ENCODE peak calls at places on chromosome 14, in ten cellular contexts. One of them, this sample, is unnamed.

GRCh38 chr14:71143391-71144290 is 236.4 kb downstream of the PCNX1 start:
- DNase-seq in psoas muscle: no peak
- DNase-seq in fibroblast of mammary gland: peak
- DNase-seq in ovary: no peak
- DNase-seq in neural crest cell: no peak
- DNase-seq in ascending aorta: no peak
- DNase-seq in endothelial cell: no peak
- DNase-seq in MCF 10A: peak
- DNase-seq in stomach: no peak
- DNase-seq in keratinocyte: peak
- DNase-seq in this sample: no peak

GRCh38 chr14:94100847-94101246 is 9.7 kb upstream of the IFI27 start:
- DNase-seq in psoas muscle: no peak
- DNase-seq in fibroblast of mammary gland: peak
- DNase-seq in ovary: no peak
- DNase-seq in neural crest cell: no peak
- DNase-seq in ascending aorta: peak
- DNase-seq in endothelial cell: no peak
- DNase-seq in MCF 10A: peak
- DNase-seq in stomach: no peak
- DNase-seq in keratinocyte: no peak
- DNase-seq in this sample: peak

GRCh38 chr14:26163761-26164160 is 434.1 kb downstream of the NOVA1 start:
- DNase-seq in psoas muscle: no peak
- DNase-seq in fibroblast of mammary gland: peak
- DNase-seq in ovary: no peak
- DNase-seq in neural crest cell: no peak
- DNase-seq in ascending aorta: no peak
- DNase-seq in endothelial cell: peak
- DNase-seq in MCF 10A: no peak
- DNase-seq in stomach: no peak
- DNase-seq in keratinocyte: no peak
- DNase-seq in this sample: no peak

GRCh38 chr14:23052182-23052623 is 5.1 kb downstream of the CDH24 start:
- DNase-seq in psoas muscle: peak
- DNase-seq in fibroblast of mammary gland: no peak
- DNase-seq in ovary: peak
- DNase-seq in neural crest cell: no peak
- DNase-seq in ascending aorta: no peak
- DNase-seq in endothelial cell: no peak
- DNase-seq in MCF 10A: no peak
- DNase-seq in stomach: peak
- DNase-seq in keratinocyte: no peak
- DNase-seq in this sample: no peak

GRCh38 chr14:67551940-67552339 is 18.9 kb downstream of the PLEKHH1 start:
- DNase-seq in psoas muscle: no peak
- DNase-seq in fibroblast of mammary gland: no peak
- DNase-seq in ovary: no peak
- DNase-seq in neural crest cell: no peak
- DNase-seq in ascending aorta: no peak
- DNase-seq in endothelial cell: no peak
- DNase-seq in MCF 10A: no peak
- DNase-seq in stomach: no peak
- DNase-seq in keratinocyte: no peak
- DNase-seq in this sample: no peak

GRCh38 chr14:34766611-34767010 is 52.2 kb upstream of the CFL2 start:
- DNase-seq in psoas muscle: no peak
- DNase-seq in fibroblast of mammary gland: peak
- DNase-seq in ovary: no peak
- DNase-seq in neural crest cell: no peak
- DNase-seq in ascending aorta: no peak
- DNase-seq in endothelial cell: no peak
- DNase-seq in MCF 10A: no peak
- DNase-seq in stomach: no peak
- DNase-seq in keratinocyte: no peak
- DNase-seq in this sample: no peak

GRCh38 chr14:40494483-40494882 is 1062.2 kb upstream of the FBXO33 start:
- DNase-seq in psoas muscle: no peak
- DNase-seq in fibroblast of mammary gland: no peak
- DNase-seq in ovary: no peak
- DNase-seq in neural crest cell: no peak
- DNase-seq in ascending aorta: no peak
- DNase-seq in endothelial cell: no peak
- DNase-seq in MCF 10A: peak
- DNase-seq in stomach: no peak
- DNase-seq in keratinocyte: no peak
- DNase-seq in this sample: no peak

GRCh38 chr14:97490521-97491070 is 693.4 kb downstream of the VRK1 start:
- DNase-seq in psoas muscle: no peak
- DNase-seq in fibroblast of mammary gland: no peak
- DNase-seq in ovary: no peak
- DNase-seq in neural crest cell: no peak
- DNase-seq in ascending aorta: no peak
- DNase-seq in endothelial cell: no peak
- DNase-seq in MCF 10A: no peak
- DNase-seq in stomach: no peak
- DNase-seq in keratinocyte: no peak
- DNase-seq in this sample: no peak

GRCh38 chr14:77455966-77456640 is 1.3 kb downstream of the VIPAS39 start:
- DNase-seq in psoas muscle: no peak
- DNase-seq in fibroblast of mammary gland: no peak
- DNase-seq in ovary: no peak
- DNase-seq in neural crest cell: no peak
- DNase-seq in ascending aorta: no peak
- DNase-seq in endothelial cell: no peak
- DNase-seq in MCF 10A: no peak
- DNase-seq in stomach: no peak
- DNase-seq in keratinocyte: no peak
- DNase-seq in this sample: no peak

GRCh38 chr14:51953996-51954395 is 35.4 kb upstream of the RTRAF start:
- DNase-seq in psoas muscle: no peak
- DNase-seq in fibroblast of mammary gland: no peak
- DNase-seq in ovary: no peak
- DNase-seq in neural crest cell: no peak
- DNase-seq in ascending aorta: no peak
- DNase-seq in endothelial cell: no peak
- DNase-seq in MCF 10A: no peak
- DNase-seq in stomach: no peak
- DNase-seq in keratinocyte: no peak
- DNase-seq in this sample: no peak

GRCh38 chr14:64953661-64954060 is 11.1 kb upstream of the GPX2 start:
- DNase-seq in psoas muscle: no peak
- DNase-seq in fibroblast of mammary gland: no peak
- DNase-seq in ovary: no peak
- DNase-seq in neural crest cell: no peak
- DNase-seq in ascending aorta: no peak
- DNase-seq in endothelial cell: no peak
- DNase-seq in MCF 10A: no peak
- DNase-seq in stomach: no peak
- DNase-seq in keratinocyte: no peak
- DNase-seq in this sample: no peak

GRCh38 chr14:75372260-75372659 is 55.6 kb upstream of the JDP2 start:
- DNase-seq in psoas muscle: peak
- DNase-seq in fibroblast of mammary gland: no peak
- DNase-seq in ovary: no peak
- DNase-seq in neural crest cell: no peak
- DNase-seq in ascending aorta: no peak
- DNase-seq in endothelial cell: no peak
- DNase-seq in MCF 10A: no peak
- DNase-seq in stomach: no peak
- DNase-seq in keratinocyte: no peak
- DNase-seq in this sample: no peak

GRCh38 chr14:86038401-86038985 is 508.5 kb downstream of the FLRT2 start:
- DNase-seq in psoas muscle: no peak
- DNase-seq in fibroblast of mammary gland: peak
- DNase-seq in ovary: no peak
- DNase-seq in neural crest cell: peak
- DNase-seq in ascending aorta: no peak
- DNase-seq in endothelial cell: peak
- DNase-seq in MCF 10A: peak
- DNase-seq in stomach: peak
- DNase-seq in keratinocyte: no peak
- DNase-seq in this sample: no peak

GRCh38 chr14:38122241-38122640 is 85.5 kb upstream of the SSTR1 start:
- DNase-seq in psoas muscle: no peak
- DNase-seq in fibroblast of mammary gland: peak
- DNase-seq in ovary: no peak
- DNase-seq in neural crest cell: no peak
- DNase-seq in ascending aorta: no peak
- DNase-seq in endothelial cell: no peak
- DNase-seq in MCF 10A: peak
- DNase-seq in stomach: no peak
- DNase-seq in keratinocyte: no peak
- DNase-seq in this sample: no peak

GRCh38 chr14:52848626-52849025 is 57.2 kb upstream of the GNPNAT1 start:
- DNase-seq in psoas muscle: no peak
- DNase-seq in fibroblast of mammary gland: no peak
- DNase-seq in ovary: no peak
- DNase-seq in neural crest cell: no peak
- DNase-seq in ascending aorta: no peak
- DNase-seq in endothelial cell: no peak
- DNase-seq in MCF 10A: no peak
- DNase-seq in stomach: no peak
- DNase-seq in keratinocyte: no peak
- DNase-seq in this sample: no peak

DNA sequence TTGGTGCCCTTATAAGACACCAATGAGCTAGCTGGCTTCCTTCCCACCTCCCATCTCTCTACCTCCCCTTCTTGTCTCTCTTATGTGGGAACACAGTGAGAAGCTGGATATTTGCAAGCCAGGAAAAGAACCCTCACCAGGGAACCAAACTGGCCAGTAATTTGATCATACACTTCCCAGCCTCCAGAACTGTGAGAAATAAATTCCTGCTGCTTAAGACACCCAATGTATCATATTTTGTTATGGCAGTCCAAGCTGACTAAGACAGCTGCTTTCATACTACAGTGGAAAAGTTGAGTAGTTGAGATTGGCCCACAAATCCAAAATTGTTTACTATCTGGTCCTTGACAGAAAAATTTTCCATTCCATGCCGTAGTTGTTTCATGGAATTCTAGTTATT is 269.0 kb downstream of the KCNH5 start:
- DNase-seq in psoas muscle: no peak
- DNase-seq in fibroblast of mammary gland: peak
- DNase-seq in ovary: no peak
- DNase-seq in neural crest cell: no peak
- DNase-seq in ascending aorta: no peak
- DNase-seq in endothelial cell: no peak
- DNase-seq in MCF 10A: no peak
- DNase-seq in stomach: no peak
- DNase-seq in keratinocyte: no peak
- DNase-seq in this sample: no peak
- TF ChIP-seq CTCF in psoas muscle: no peak
- TF ChIP-seq CTCF in fibroblast of mammary gland: no peak
- TF ChIP-seq CTCF in ovary: no peak
- TF ChIP-seq CTCF in neural crest cell: no peak
- TF ChIP-seq CTCF in ascending aorta: no peak
- TF ChIP-seq CTCF in endothelial cell: no peak
- TF ChIP-seq CTCF in MCF 10A: no peak
- TF ChIP-seq CTCF in stomach: no peak
- TF ChIP-seq CTCF in keratinocyte: no peak
- TF ChIP-seq CTCF in this sample: no peak

GRCh38 chr14:99072433-99072832 is 199.6 kb downstream of the BCL11B start:
- DNase-seq in psoas muscle: no peak
- DNase-seq in fibroblast of mammary gland: no peak
- DNase-seq in ovary: no peak
- DNase-seq in neural crest cell: no peak
- DNase-seq in ascending aorta: no peak
- DNase-seq in endothelial cell: no peak
- DNase-seq in MCF 10A: no peak
- DNase-seq in stomach: no peak
- DNase-seq in keratinocyte: no peak
- DNase-seq in this sample: no peak
- TF ChIP-seq CTCF in psoas muscle: no peak
- TF ChIP-seq CTCF in fibroblast of mammary gland: no peak
- TF ChIP-seq CTCF in ovary: no peak
- TF ChIP-seq CTCF in neural crest cell: no peak
- TF ChIP-seq CTCF in ascending aorta: no peak
- TF ChIP-seq CTCF in endothelial cell: no peak
- TF ChIP-seq CTCF in MCF 10A: no peak
- TF ChIP-seq CTCF in stomach: no peak
- TF ChIP-seq CTCF in keratinocyte: no peak
- TF ChIP-seq CTCF in this sample: no peak

GRCh38 chr14:79809849-79810612 is 401.3 kb downstream of the DIO2 start:
- DNase-seq in psoas muscle: no peak
- DNase-seq in fibroblast of mammary gland: peak
- DNase-seq in ovary: no peak
- DNase-seq in neural crest cell: no peak
- DNase-seq in ascending aorta: no peak
- DNase-seq in endothelial cell: no peak
- DNase-seq in MCF 10A: peak
- DNase-seq in stomach: no peak
- DNase-seq in keratinocyte: no peak
- DNase-seq in this sample: no peak
- TF ChIP-seq CTCF in psoas muscle: peak
- TF ChIP-seq CTCF in fibroblast of mammary gland: peak
- TF ChIP-seq CTCF in ovary: no peak
- TF ChIP-seq CTCF in neural crest cell: peak
- TF ChIP-seq CTCF in ascending aorta: no peak
- TF ChIP-seq CTCF in endothelial cell: peak
- TF ChIP-seq CTCF in MCF 10A: peak
- TF ChIP-seq CTCF in stomach: no peak
- TF ChIP-seq CTCF in keratinocyte: peak
- TF ChIP-seq CTCF in this sample: no peak

GRCh38 chr14:47541652-47542051 is 133.8 kb downstream of the MDGA2 start:
- DNase-seq in psoas muscle: no peak
- DNase-seq in fibroblast of mammary gland: no peak
- DNase-seq in ovary: no peak
- DNase-seq in neural crest cell: peak
- DNase-seq in ascending aorta: no peak
- DNase-seq in endothelial cell: no peak
- DNase-seq in MCF 10A: no peak
- DNase-seq in stomach: no peak
- DNase-seq in keratinocyte: no peak
- DNase-seq in this sample: no peak

GRCh38 chr14:47536341-47536740 is 139.1 kb downstream of the MDGA2 start:
- DNase-seq in psoas muscle: no peak
- DNase-seq in fibroblast of mammary gland: no peak
- DNase-seq in ovary: no peak
- DNase-seq in neural crest cell: no peak
- DNase-seq in ascending aorta: no peak
- DNase-seq in endothelial cell: no peak
- DNase-seq in MCF 10A: no peak
- DNase-seq in stomach: no peak
- DNase-seq in keratinocyte: no peak
- DNase-seq in this sample: no peak

DNA sequence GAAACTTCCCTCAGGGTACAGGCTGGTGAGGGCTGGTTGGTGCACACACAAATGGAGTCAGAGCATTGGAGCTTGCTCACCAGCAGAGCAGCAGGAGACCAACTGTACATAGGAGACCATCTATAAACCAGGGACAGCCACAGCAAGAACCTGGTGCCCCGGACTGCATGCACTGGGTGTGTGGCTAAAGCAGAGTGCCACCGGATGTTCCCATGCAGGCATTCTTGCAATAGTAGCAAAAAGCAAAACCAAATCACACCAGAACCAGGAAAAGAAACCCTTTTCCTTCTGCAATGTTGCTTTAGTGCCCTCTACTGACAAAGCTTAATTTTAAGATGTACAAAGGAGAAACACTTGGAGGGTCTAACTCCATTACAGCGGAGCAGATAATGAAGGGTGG is 136.3 kb downstream of the MDGA2 start:
- DNase-seq in psoas muscle: no peak
- DNase-seq in fibroblast of mammary gland: peak
- DNase-seq in ovary: peak
- DNase-seq in neural crest cell: no peak
- DNase-seq in ascending aorta: no peak
- DNase-seq in endothelial cell: peak
- DNase-seq in MCF 10A: peak
- DNase-seq in stomach: no peak
- DNase-seq in keratinocyte: no peak
- DNase-seq in this sample: no peak
- TF ChIP-seq CTCF in psoas muscle: no peak
- TF ChIP-seq CTCF in fibroblast of mammary gland: peak
- TF ChIP-seq CTCF in ovary: no peak
- TF ChIP-seq CTCF in neural crest cell: peak
- TF ChIP-seq CTCF in ascending aorta: no peak
- TF ChIP-seq CTCF in endothelial cell: no peak
- TF ChIP-seq CTCF in MCF 10A: peak
- TF ChIP-seq CTCF in stomach: peak
- TF ChIP-seq CTCF in keratinocyte: peak
- TF ChIP-seq CTCF in this sample: no peak

This sample was measured in AG04449.